ENCODE peak calls at places on chromosomes 12 and 14, in four cellular contexts. I is cardiac fibroblast, N is AG04449, X is fibroblast of pulmonary artery. P is an unnamed sample.

GRCh38 chr12:128825845-128826244 is 2.1 kb upstream of the SLC15A4 start:
- DNase-seq in I (no peak), N (no peak), X (no peak), P (no peak)

GRCh38 chr14:39682563-39682962 is 250.3 kb upstream of the FBXO33 start:
- DNase-seq in I (no peak), N (no peak), X (no peak), P (no peak)

GRCh38 chr12:91871751-91872150 is 273.9 kb downstream of the BTG1 start:
- DNase-seq in I (no peak), N (no peak), X (no peak), P (no peak)

GRCh38 chr12:4024701-4025419 is 151.7 kb upstream of the PARP11 start:
- DNase-seq in I (no peak), N (no peak), X (no peak), P (no peak)

GRCh38 chr14:20482382-20482781 is 13.2 kb downstream of the PNP start:
- DNase-seq in I (no peak), N (no peak), X (no peak), P (no peak)

GRCh38 chr12:129629901-129630300 is 273.9 kb downstream of the TMEM132D start:
- DNase-seq in I (no peak), N (no peak), X (no peak), P (no peak)

GRCh38 chr12:16884056-16884455 is 278.1 kb upstream of the LMO3 start:
- DNase-seq in I (no peak), N (no peak), X (no peak), P (no peak)

GRCh38 chr12:12716845-12717585 is at the start of gene CDKN1B:
- DNase-seq in I (peak), N (no peak), X (peak), P (no peak)

GRCh38 chr14:65228436-65228835 is 126.1 kb upstream of the MAX start:
- DNase-seq in I (no peak), N (no peak), X (no peak), P (no peak)

GRCh38 chr14:55807059-55807499 is 227.1 kb downstream of the KTN1 start:
- DNase-seq in I (peak), N (no peak), X (peak), P (no peak)

GRCh38 chr12:6958609-6959375 is 7.6 kb downstream of the PTPN6 start:
- DNase-seq in I (no peak), N (no peak), X (no peak), P (no peak)

GRCh38 chr14:96362071-96362964 is 823 bp downstream of the ATG2B start:
- DNase-seq in I (peak), N (no peak), X (peak), P (no peak)

GRCh38 chr12:90859591-90859990 is 95.4 kb downstream of the CCER1 start:
- DNase-seq in I (no peak), N (no peak), X (no peak), P (no peak)

GRCh38 chr14:72256055-72256454 is 323.8 kb downstream of the RGS6 start:
- DNase-seq in I (no peak), N (no peak), X (no peak), P (peak)

GRCh38 chr12:6532927-6533652 is 1.2 kb upstream of the GAPDH start:
- DNase-seq in I (peak), N (no peak), X (peak), P (no peak)

GRCh38 chr12:4012073-4012472 is 138.9 kb upstream of the PARP11 start:
- DNase-seq in I (no peak), N (no peak), X (no peak), P (no peak)

GRCh38 chr12:51246254-51246853 is 7.7 kb downstream of the DAZAP2 start:
- DNase-seq in I (peak), N (no peak), X (peak), P (no peak)

GRCh38 chr12:132484891-132485441 is 5.0 kb upstream of the FBRSL1 start:
- DNase-seq in I (no peak), N (no peak), X (no peak), P (no peak)

GRCh38 chr14:34449819-34450541 is 12.1 kb downstream of the SPTSSA start:
- DNase-seq in I (no peak), N (no peak), X (no peak), P (no peak)

GRCh38 chr12:53123578-53124351 is 20.5 kb downstream of the SOAT2 start:
- DNase-seq in I (no peak), N (no peak), X (peak), P (no peak)

GRCh38 chr14:100738704-100739131 is 12.0 kb downstream of the DLK1 start:
- DNase-seq in I (no peak), N (no peak), X (no peak), P (no peak)

GRCh38 chr12:108772896-108773797 is 41.8 kb upstream of the CORO1C start:
- DNase-seq in I (no peak), N (no peak), X (no peak), P (no peak)

GRCh38 chr14:64990291-64990690 is 3.6 kb downstream of the FNTB start:
- DNase-seq in I (no peak), N (no peak), X (no peak), P (no peak)

GRCh38 chr14:95922080-95922479 is 45.4 kb downstream of the TUNAR start:
- DNase-seq in I (no peak), N (no peak), X (no peak), P (no peak)

GRCh38 chr14:94681300-94682060 is 69.3 kb downstream of the SERPINA3 start:
- DNase-seq in I (peak), N (no peak), X (peak), P (peak)

GRCh38 chr12:109600481-109600880 is 26.9 kb downstream of the MVK start:
- DNase-seq in I (no peak), N (no peak), X (no peak), P (no peak)

GRCh38 chr12:29320295-29321090 is 60.5 kb downstream of the ERGIC2 start:
- DNase-seq in I (peak), N (peak), X (peak), P (peak)

GRCh38 chr12:75315518-75315917 is 14.6 kb downstream of the CAPS2 start:
- DNase-seq in I (peak), N (peak), X (peak), P (peak)

GRCh38 chr12:50322196-50322595 is 38.9 kb upstream of the LIMA1 start:
- DNase-seq in I (no peak), N (no peak), X (no peak), P (no peak)

GRCh38 chr12:94145231-94145979 is 3.0 kb upstream of the PLXNC1 start:
- DNase-seq in I (peak), N (no peak), X (peak), P (no peak)

GRCh38 chr12:24554612-24555300 is 394.1 kb downstream of the BCAT1 start:
- DNase-seq in I (no peak), N (no peak), X (no peak), P (no peak)

GRCh38 chr12:30754750-30755394 is at the start of gene CAPRIN2:
- DNase-seq in I (peak), N (peak), X (peak), P (peak)
- H3K4me3 ChIP-seq in I (peak), N (peak), X (peak), P (peak)

GRCh38 chr12:79934309-79935020 is 432 bp downstream of the PPP1R12A start:
- DNase-seq in I (peak), N (no peak), X (peak), P (no peak)

GRCh38 chr12:79933580-79934264 is 1.2 kb downstream of the PPP1R12A start:
- DNase-seq in I (no peak), N (no peak), X (peak), P (no peak)

GRCh38 chr12:79935624-79936040 is 735 bp upstream of the PPP1R12A start:
- DNase-seq in I (peak), N (no peak), X (peak), P (peak)

GRCh38 chr12:79936670-79937069 is 1.8 kb upstream of the PPP1R12A start:
- DNase-seq in I (no peak), N (no peak), X (no peak), P (no peak)

DNA sequence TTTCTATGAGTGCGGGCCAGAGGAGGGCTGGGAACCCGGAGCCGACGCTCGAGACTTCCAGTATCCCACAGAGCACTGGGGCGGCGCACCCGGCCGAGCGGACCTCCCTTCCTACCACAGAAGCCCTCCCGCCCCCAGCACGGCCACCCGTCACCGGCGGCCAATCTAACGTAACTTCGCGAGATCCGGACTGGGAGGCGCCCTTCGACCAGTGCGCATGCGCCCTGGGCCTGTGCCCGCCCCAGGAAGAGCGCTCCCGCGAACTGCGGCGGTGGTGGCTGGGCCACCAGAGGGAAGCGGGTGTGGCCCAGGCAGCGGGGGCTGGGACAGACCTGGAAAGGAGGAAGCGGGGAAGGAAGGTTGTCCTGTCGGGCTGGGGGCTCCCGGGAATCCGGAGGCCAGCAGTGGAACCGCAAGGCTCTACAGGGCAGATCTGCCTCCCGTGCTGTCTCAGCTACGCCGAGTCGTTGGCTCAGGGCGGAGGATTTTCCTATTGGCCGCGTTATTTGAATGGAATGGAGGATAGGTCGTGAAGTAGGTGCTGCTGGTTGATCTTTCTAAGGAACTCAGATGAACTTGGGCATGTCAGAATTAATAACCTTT is at the start of gene PPP1R12A:
- DNase-seq in I (peak), N (peak), X (peak), P (peak)
- TF ChIP-seq CTCF in I (peak), N (peak), X (no peak), P (no peak)

GRCh38 chr12:41998451-41998850 is 146.2 kb downstream of the GXYLT1 start:
- DNase-seq in I (no peak), N (no peak), X (no peak), P (no peak)

GRCh38 chr12:41988715-41989114 is 156.0 kb downstream of the GXYLT1 start:
- DNase-seq in I (no peak), N (no peak), X (no peak), P (no peak)

GRCh38 chr12:41993283-41993682 is 151.4 kb downstream of the GXYLT1 start:
- DNase-seq in I (no peak), N (no peak), X (no peak), P (no peak)

GRCh38 chr12:41992029-41992428 is 152.6 kb downstream of the GXYLT1 start:
- DNase-seq in I (no peak), N (no peak), X (no peak), P (peak)

GRCh38 chr12:41992692-41993215 is 151.9 kb downstream of the GXYLT1 start:
- DNase-seq in I (no peak), N (no peak), X (no peak), P (no peak)
- H3K4me3 ChIP-seq in I (no peak), N (no peak), X (no peak), P (no peak)

GRCh38 chr14:38521591-38521990 is 265.7 kb upstream of the CLEC14A start:
- DNase-seq in I (no peak), N (no peak), X (no peak), P (no peak)

GRCh38 chr14:38527502-38527878 is 271.6 kb upstream of the CLEC14A start:
- DNase-seq in I (no peak), N (no peak), X (no peak), P (no peak)

GRCh38 chr14:38526841-38527501 is 271.1 kb upstream of the CLEC14A start:
- DNase-seq in I (no peak), N (no peak), X (no peak), P (no peak)

GRCh38 chr14:38522724-38523123 is 266.8 kb upstream of the CLEC14A start:
- DNase-seq in I (no peak), N (no peak), X (no peak), P (no peak)

DNA sequence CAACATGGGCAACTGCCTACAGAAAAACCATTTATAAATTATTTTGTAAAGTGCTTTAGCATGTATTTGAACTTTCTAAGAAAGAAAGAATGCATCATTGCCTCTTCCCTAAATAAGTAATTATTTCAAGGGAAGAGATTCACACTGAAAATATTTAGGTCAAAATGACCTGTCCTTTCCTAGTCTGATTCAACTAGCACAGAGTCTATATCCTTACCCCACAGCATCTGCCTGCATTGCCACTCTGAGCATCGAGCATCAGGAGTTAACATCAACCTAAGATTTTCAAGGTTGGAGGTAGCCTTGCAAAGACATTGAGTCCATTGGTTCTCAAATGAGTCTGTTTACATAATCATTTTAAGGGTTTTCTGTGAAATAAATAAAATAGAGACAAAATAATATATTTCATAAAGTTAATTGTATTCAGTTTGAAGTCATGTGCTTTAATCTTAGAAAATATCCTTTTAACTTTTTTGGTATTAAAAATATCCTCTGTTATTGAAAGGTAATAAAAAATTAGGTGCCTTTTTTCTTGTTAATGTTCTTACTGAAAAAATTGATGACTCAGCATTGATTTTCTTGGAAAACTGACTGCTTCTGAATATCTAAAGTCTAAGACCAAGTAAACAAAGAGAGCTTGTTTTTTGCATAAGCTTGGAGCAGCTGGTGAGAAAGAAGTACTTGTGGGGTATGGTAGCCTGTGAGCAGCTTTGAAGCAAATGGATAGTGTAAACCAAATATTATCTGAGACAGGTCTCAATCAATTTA is 268.9 kb upstream of the CLEC14A start:
- DNase-seq in I (no peak), N (no peak), X (no peak), P (no peak)
- TF ChIP-seq CTCF in I (no peak), N (no peak), X (no peak), P (no peak)

DNA sequence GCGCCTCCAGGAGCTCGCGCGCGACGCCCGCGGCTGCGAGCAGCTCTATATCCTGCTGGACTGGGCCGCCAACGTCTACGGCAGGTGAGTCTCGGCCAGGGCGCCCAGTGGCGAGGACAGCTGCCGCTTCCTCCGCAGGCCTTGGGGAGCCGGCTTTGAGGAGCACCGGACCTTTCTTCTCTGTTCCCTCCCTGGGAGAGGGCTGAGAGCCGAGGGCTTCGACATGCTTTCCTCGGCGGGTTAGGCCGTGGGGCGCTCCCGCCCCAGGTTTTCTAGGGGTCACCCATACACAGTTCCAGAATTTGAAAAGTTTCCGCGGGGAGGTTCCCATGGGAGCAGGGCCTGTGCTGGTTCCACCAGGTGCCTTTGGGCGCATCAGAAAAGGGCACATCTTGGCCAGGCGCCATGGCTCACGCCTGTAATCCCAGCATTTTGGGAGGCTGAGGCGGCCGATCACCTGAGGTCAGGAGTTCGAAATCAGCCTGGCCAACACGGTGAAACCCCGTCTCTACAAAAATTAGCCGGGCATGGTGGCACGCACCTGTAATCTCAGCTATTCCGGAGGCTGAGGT is 8.2 kb downstream of the EXOC3L4 start:
- DNase-seq in I (no peak), N (no peak), X (no peak), P (no peak)
- H3K4me3 ChIP-seq in I (no peak), N (no peak), X (no peak), P (no peak)

GRCh38 chr12:76490763-76491162 is 68.8 kb downstream of the OSBPL8 start:
- DNase-seq in I (no peak), N (no peak), X (no peak), P (no peak)
- TF ChIP-seq CTCF in I (no peak), N (no peak), X (no peak), P (no peak)

GRCh38 chr12:120362516-120363273 is 6.3 kb downstream of the MSI1 start:
- DNase-seq in I (no peak), N (no peak), X (no peak), P (no peak)
- H3K4me3 ChIP-seq in I (no peak), N (no peak), X (no peak), P (no peak)

GRCh38 chr14:93155667-93156066 is 29.0 kb downstream of the MOAP1 start:
- DNase-seq in I (peak), N (no peak), X (no peak), P (no peak)

GRCh38 chr14:93161411-93161940 is 23.2 kb downstream of the MOAP1 start:
- DNase-seq in I (no peak), N (no peak), X (no peak), P (no peak)

GRCh38 chr14:93156693-93157369 is 27.9 kb downstream of the MOAP1 start:
- DNase-seq in I (no peak), N (no peak), X (no peak), P (no peak)

GRCh38 chr14:93163570-93163969 is 21.1 kb downstream of the MOAP1 start:
- DNase-seq in I (no peak), N (no peak), X (no peak), P (no peak)

DNA sequence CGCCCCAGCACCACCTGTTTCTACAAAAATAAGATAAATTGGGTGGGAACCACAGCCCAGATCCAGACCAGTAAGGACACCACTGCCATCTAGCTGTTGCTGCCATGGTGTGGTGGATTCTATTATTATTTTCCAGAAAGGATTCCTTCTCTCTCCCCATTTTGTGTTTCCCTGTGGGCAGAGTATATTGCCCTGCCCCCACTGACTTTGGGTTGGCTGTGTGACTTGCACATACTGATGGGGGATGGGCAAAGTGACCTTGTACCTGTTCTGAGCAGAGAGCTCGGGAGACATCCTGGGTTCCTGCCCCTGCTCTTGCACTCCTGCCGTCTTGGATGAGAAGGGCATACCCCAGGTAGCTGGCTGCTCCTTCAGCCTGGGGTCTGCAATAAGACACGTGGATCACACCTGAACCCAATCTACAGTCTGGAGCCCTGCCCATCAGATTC is 24.3 kb downstream of the MOAP1 start:
- DNase-seq in I (peak), N (no peak), X (peak), P (no peak)
- TF ChIP-seq CTCF in I (peak), N (peak), X (peak), P (peak)

P was measured in epithelial cell of proximal tubule.